ENCODE peak calls at places on chromosomes 11 and 22, in four cellular contexts. I is K562, P is HepG2, H is A549. Z is an unnamed sample.

GRCh38 chr22:29817724-29818123 is 20.4 kb downstream of the ASCC2 start:
- ATAC-seq in I (no peak), P (no peak), H (no peak), Z (no peak)

GRCh38 chr11:102332611-102332994 is 14.4 kb upstream of the BIRC2 start:
- ATAC-seq in H (no peak), I (no peak), P (no peak), Z (no peak)

GRCh38 chr11:63866211-63866610 is 27.3 kb downstream of the MARK2 start:
- ATAC-seq in H (no peak), P (no peak), I (no peak), Z (no peak)

GRCh38 chr22:35312198-35313059 is 12.7 kb downstream of the TOM1 start:
- ATAC-seq in P (peak; percentile 87), H (no peak), I (no peak), Z (no peak)

GRCh38 chr22:29470159-29470855 is 9.7 kb upstream of the NEFH start:
- ATAC-seq in P (peak; percentile 92), H (peak; percentile 94), I (peak; percentile 99), Z (peak; percentile 79)

GRCh38 chr11:63802637-63803414 is 10.4 kb upstream of the SPINDOC start:
- ATAC-seq in H (peak; percentile 93), P (no peak), I (peak; percentile 96), Z (no peak)

GRCh38 chr11:94768602-94769511 is 701 bp downstream of the AMOTL1 start:
- ATAC-seq in H (peak; percentile 62), P (peak; percentile 74), I (peak; percentile 52), Z (peak; percentile 26)

GRCh38 chr22:40525250-40525884 is 111.2 kb downstream of the MRTFA start:
- ATAC-seq in H (peak; percentile 39), I (peak; percentile 86), P (peak; percentile 67), Z (no peak)

GRCh38 chr22:28742562-28742962 is 723 bp downstream of the HSCB start:
- ATAC-seq in P (no peak), I (no peak), H (no peak), Z (no peak)

GRCh38 chr11:99020324-99021225 is at the start of gene CNTN5:
- ATAC-seq in H (peak; percentile 87), P (peak; percentile 99), I (peak; percentile 91), Z (peak; percentile 16)

GRCh38 chr11:34492806-34493414 is 20.7 kb downstream of the ELF5 start:
- ATAC-seq in I (peak; percentile 84), H (peak; percentile 51), P (peak; percentile 49), Z (no peak)

GRCh38 chr22:49930128-49930527 is 11.7 kb downstream of the CRELD2 start:
- ATAC-seq in P (no peak), I (no peak), H (no peak), Z (no peak)

GRCh38 chr11:128588086-128588485 is 728 bp upstream of the ETS1 start:
- ATAC-seq in P (no peak), I (no peak), H (no peak), Z (no peak)

GRCh38 chr11:106990322-106990721 is 28.0 kb downstream of the GUCY1A2 start:
- ATAC-seq in I (no peak), P (no peak), H (no peak), Z (no peak)

GRCh38 chr22:36285545-36285944 is 32.6 kb downstream of the APOL1 start:
- ATAC-seq in P (no peak), I (no peak), H (no peak), Z (no peak)

GRCh38 chr22:40213478-40213877 is 35.8 kb downstream of the TNRC6B start:
- ATAC-seq in P (no peak), I (no peak), H (no peak), Z (no peak)

GRCh38 chr11:19953909-19954308 is 206.4 kb downstream of the DBX1 start:
- ATAC-seq in I (peak; percentile 83), P (peak; percentile 92), H (peak; percentile 82), Z (no peak)

GRCh38 chr11:69816671-69817070 is 2.5 kb downstream of the FGF3 start:
- ATAC-seq in H (no peak), I (no peak), P (no peak), Z (no peak)

GRCh38 chr11:75263944-75264349 is 23.4 kb downstream of the TPBGL start:
- ATAC-seq in I (peak; percentile 45), P (peak; percentile 3), H (no peak), Z (no peak)

GRCh38 chr11:1919428-1920127 is at the start of gene TNNT3:
- ATAC-seq in H (no peak), I (peak; percentile 28), P (no peak), Z (no peak)

GRCh38 chr22:45246060-45246985 is 5.6 kb upstream of the KIAA0930 start:
- ATAC-seq in H (peak; percentile 93), P (peak; percentile 87), I (no peak), Z (peak; percentile 86)

GRCh38 chr22:38721551-38721950 is 15.8 kb downstream of the GTPBP1 start:
- ATAC-seq in I (no peak), P (no peak), H (no peak), Z (no peak)

GRCh38 chr22:46114518-46115387 is 35.6 kb upstream of the PPARA start:
- ATAC-seq in I (no peak), P (no peak), H (peak; percentile 5), Z (no peak)

GRCh38 chr11:22779850-22780249 is 49.8 kb downstream of the SVIP start:
- ATAC-seq in I (no peak), P (no peak), H (no peak), Z (no peak)

GRCh38 chr11:18243783-18244362 is 4.6 kb downstream of the SAA2 start:
- ATAC-seq in P (peak; percentile 42), H (no peak), I (peak; percentile 82), Z (no peak)

GRCh38 chr11:13073119-13073981 is 64.2 kb downstream of the RASSF10 start:
- ATAC-seq in P (peak; percentile 57), I (peak; percentile 45), H (peak; percentile 96), Z (no peak)

GRCh38 chr11:87443707-87444106 is 406.0 kb downstream of the TMEM135 start:
- ATAC-seq in H (no peak), I (no peak), P (no peak), Z (no peak)

GRCh38 chr22:46788426-46789168 is 26.1 kb downstream of the TBC1D22A start:
- ATAC-seq in I (no peak), H (no peak), P (no peak), Z (no peak)

GRCh38 chr11:74030668-74031309 is 21.9 kb upstream of the UCP3 start:
- ATAC-seq in H (no peak), I (no peak), P (no peak), Z (peak; percentile 11)

GRCh38 chr11:126834573-126834972 is 166.0 kb downstream of the KIRREL3 start:
- ATAC-seq in P (no peak), H (no peak), I (no peak), Z (no peak)

GRCh38 chr22:26485991-26486390 is 2.3 kb downstream of the SRRD start:
- ATAC-seq in I (no peak), H (no peak), P (no peak), Z (no peak)

GRCh38 chr22:26483439-26484359 is at the start of the genes HPS4 and SRRD:
- ATAC-seq in P (peak; percentile 87), I (peak; percentile 74), H (peak; percentile 89), Z (peak; percentile 94)

GRCh38 chr22:26483043-26483438 is 542 bp downstream of the HPS4 start:
- ATAC-seq in P (no peak), I (peak; percentile 12), H (no peak), Z (no peak)

GRCh38 chr22:26485013-26485412 is 1.3 kb downstream of the SRRD start:
- ATAC-seq in H (no peak), P (no peak), I (peak; percentile 10), Z (no peak)

GRCh38 chr22:26484360-26484706 is 656 bp downstream of the SRRD start:
- ATAC-seq in H (no peak), I (no peak), P (no peak), Z (no peak)
- H3K27ac ChIP-seq in H (peak overlapping the region; percentile 86), I (peak overlapping the region; percentile 86), P (peak overlapping the region; percentile 91), Z (peak overlapping the region; percentile 80)

GRCh38 chr11:111416231-111416960 is 37.3 kb upstream of the POU2AF1 start:
- ATAC-seq in H (no peak), I (no peak), P (no peak), Z (no peak)

GRCh38 chr11:111417766-111418435 is 38.8 kb upstream of the POU2AF1 start:
- ATAC-seq in P (peak; percentile 14), I (no peak), H (no peak), Z (peak; percentile 88)

GRCh38 chr11:111419181-111419580 is 40.1 kb upstream of the POU2AF1 start:
- ATAC-seq in H (no peak), P (no peak), I (no peak), Z (no peak)

GRCh38 chr11:111418436-111418787 is 39.3 kb upstream of the POU2AF1 start:
- ATAC-seq in I (no peak), H (no peak), P (no peak), Z (no peak)

DNA sequence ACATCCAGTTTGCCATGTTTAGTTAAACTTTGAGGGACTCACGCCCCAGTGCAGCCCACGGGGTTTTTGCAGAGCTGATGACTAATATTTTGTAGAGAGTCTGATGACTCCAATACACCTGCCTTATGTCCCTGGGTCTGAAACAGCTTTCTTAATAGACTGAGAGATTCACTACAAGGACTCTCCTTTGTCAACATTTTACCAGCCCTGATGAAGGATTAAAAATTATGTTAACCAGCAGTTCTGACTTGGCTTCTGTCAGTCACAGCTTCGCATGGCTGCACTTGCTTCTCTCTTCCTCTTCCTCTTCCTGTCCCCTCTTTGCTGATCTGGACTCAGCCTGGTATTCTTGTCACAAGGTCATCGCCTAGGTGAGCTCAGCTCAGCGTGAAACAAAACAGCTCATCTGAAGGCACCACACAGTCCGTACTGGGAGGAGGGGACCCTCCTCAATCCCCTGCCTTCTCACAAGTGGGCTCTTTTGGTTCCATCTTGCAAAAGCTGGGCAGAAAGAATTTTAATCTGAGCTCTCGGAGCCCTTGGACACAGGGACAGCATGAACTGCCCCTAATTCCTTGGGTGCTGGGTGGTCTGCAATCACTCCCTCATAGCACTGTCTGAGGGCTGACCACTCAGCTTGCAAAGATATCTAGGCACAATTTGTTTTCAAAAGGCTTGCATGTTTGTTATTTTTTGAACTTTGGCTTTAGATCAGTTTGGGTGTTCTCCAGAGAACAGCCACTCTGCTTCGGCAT is 38.1 kb upstream of the POU2AF1 start:
- ATAC-seq in P (peak; percentile 95), H (no peak), I (no peak), Z (peak; percentile 13)
- H3K4me3 ChIP-seq in P (no peak overlapping the region), H (no peak overlapping the region), I (no peak overlapping the region), Z (no peak overlapping the region)

GRCh38 chr11:113562981-113563461 is 87.8 kb upstream of the DRD2 start:
- ATAC-seq in H (no peak), P (no peak), I (no peak), Z (no peak)

GRCh38 chr11:113567097-113567496 is 91.9 kb upstream of the DRD2 start:
- ATAC-seq in P (no peak), H (no peak), I (no peak), Z (no peak)

GRCh38 chr11:113563766-113564165 is 88.6 kb upstream of the DRD2 start:
- ATAC-seq in H (no peak), I (no peak), P (no peak), Z (no peak)

GRCh38 chr11:113557926-113558325 is 82.7 kb upstream of the DRD2 start:
- ATAC-seq in I (no peak), P (no peak), H (no peak), Z (no peak)

GRCh38 chr11:113562576-113562975 is 87.4 kb upstream of the DRD2 start:
- ATAC-seq in P (no peak), I (no peak), H (no peak), Z (no peak)
- TF ChIP-seq EP300 in P (no peak), I (no peak), H (no peak), Z (no peak)

DNA sequence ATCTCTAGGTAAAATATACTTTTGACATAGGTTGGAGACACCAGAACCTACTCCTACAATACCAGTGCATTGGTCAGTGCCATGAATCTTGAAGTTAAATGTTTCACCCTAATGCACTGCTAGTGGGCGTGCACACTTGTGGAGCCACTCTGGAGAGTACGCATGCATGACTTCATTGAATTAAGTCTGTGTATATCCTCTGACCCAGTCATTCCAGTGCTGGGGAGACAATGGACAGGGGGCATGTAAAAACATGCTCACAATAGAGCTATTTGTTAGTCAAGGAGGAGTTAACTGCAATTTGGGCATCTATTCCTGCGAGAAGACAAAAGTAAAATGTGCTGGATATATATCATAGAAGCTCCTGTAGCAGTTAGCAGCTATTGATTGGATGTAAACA is 335.4 kb upstream of the NCAM1 start:
- ATAC-seq in I (no peak), H (no peak), P (no peak), Z (no peak)
- H3K27ac ChIP-seq in I (no peak overlapping the region), H (no peak overlapping the region), P (no peak overlapping the region), Z (no peak overlapping the region)